ENCODE peak calls at places on chromosomes 1 and 21, in five cellular contexts. E is endothelial cell, U is GOT3, X is activated T-helper 1 cell treated with Interleukin-2 at 50 U/mL for 16 hours, C is fibroblast of the conjunctiva. J is an unnamed sample.

GRCh38 chr1:114492978-114493377 is 18.0 kb downstream of the TRIM33 start:
- DNase-seq in C (no peak), X (no peak), E (no peak), U (no peak), J (no peak)

GRCh38 chr1:174789399-174789798 is 210.3 kb upstream of the CACYBP start:
- DNase-seq in E (no peak), X (no peak), U (no peak), C (peak), J (no peak)

GRCh38 chr21:46130721-46131720 is 24.4 kb downstream of the FTCD start:
- DNase-seq in E (no peak), X (no peak), C (no peak), U (no peak), J (peak)

GRCh38 chr1:224513787-224514209 is 79.2 kb upstream of the WDR26 start:
- DNase-seq in X (peak), U (peak), E (peak), C (peak), J (peak)

GRCh38 chr1:8349961-8350360 is 32.0 kb downstream of the SLC45A1 start:
- DNase-seq in U (no peak), X (no peak), C (no peak), E (no peak), J (peak)

GRCh38 chr1:214895226-214895625 is 187.3 kb upstream of the KCNK2 start:
- DNase-seq in E (no peak), C (no peak), X (no peak), U (no peak), J (no peak)

GRCh38 chr1:91548382-91549040 is 47.9 kb downstream of the CDC7 start:
- DNase-seq in C (no peak), E (no peak), X (no peak), U (no peak), J (no peak)

GRCh38 chr1:119554188-119554587 is 47.2 kb downstream of the HSD3B1 start:
- DNase-seq in X (no peak), C (peak), U (no peak), E (no peak), J (no peak)

GRCh38 chr1:235679644-235680043 is 30.1 kb upstream of the GNG4 start:
- DNase-seq in U (no peak), X (no peak), E (no peak), C (no peak), J (no peak)

GRCh38 chr1:56424744-56425493 is 154.4 kb downstream of the PLPP3 start:
- DNase-seq in C (peak), X (no peak), U (no peak), E (no peak), J (no peak)

GRCh38 chr1:161928056-161928455 is 95.6 kb downstream of the OLFML2B start:
- DNase-seq in U (no peak), E (no peak), X (no peak), C (no peak), J (no peak)

GRCh38 chr1:30842698-30843354 is 65.7 kb downstream of the SDC3 start:
- DNase-seq in C (no peak), U (no peak), E (no peak), X (no peak), J (no peak)

GRCh38 chr1:182120411-182121258 is 59.1 kb upstream of the ZNF648 start:
- DNase-seq in C (no peak), E (no peak), X (no peak), U (no peak), J (no peak)

GRCh38 chr1:7539772-7540175 is 231.3 kb upstream of the VAMP3 start:
- DNase-seq in C (no peak), U (no peak), X (no peak), E (peak), J (peak)

GRCh38 chr1:181141431-181141910 is 53.0 kb downstream of the IER5 start:
- DNase-seq in E (no peak), C (no peak), X (no peak), U (no peak), J (no peak)

GRCh38 chr1:246748867-246749266 is 24.7 kb downstream of the SCCPDH start:
- DNase-seq in C (peak), X (no peak), U (no peak), E (no peak), J (no peak)

GRCh38 chr1:44240802-44241671 is 27.8 kb downstream of the DMAP1 start:
- DNase-seq in C (no peak), U (no peak), X (no peak), E (no peak), J (peak)

GRCh38 chr1:227889863-227890405 is 57.8 kb downstream of the WNT9A start:
- DNase-seq in C (no peak), U (no peak), E (peak), X (no peak), J (no peak)